ENCODE peak calls at places on chromosomes 4 and X, in seven cellular contexts. One of them, this sample, is unnamed.
A peak's percentile ranks its signal among the peaks of the same experiment; 100 is the strongest.

GRCh38 chrX:107700317-107700774 is 72.0 kb downstream of the PRPS1 start:
- DNase-seq in IMR-90: no peak
- DNase-seq in mesenchymal stem cell: peak; percentile 79
- DNase-seq in H9: no peak
- DNase-seq in neuronal stem cell: no peak
- DNase-seq in mesendoderm: no peak
- DNase-seq in trophoblast cell: peak; percentile 45
- DNase-seq in this sample: no peak

GRCh38 chrX:13418126-13419091 is 98.6 kb upstream of the ATXN3L start:
- DNase-seq in IMR-90: peak; percentile 31
- DNase-seq in mesenchymal stem cell: no peak
- DNase-seq in H9: no peak
- DNase-seq in neuronal stem cell: no peak
- DNase-seq in mesendoderm: peak; percentile 10
- DNase-seq in trophoblast cell: no peak
- DNase-seq in this sample: no peak

GRCh38 chrX:12693754-12694153 is 97.5 kb upstream of the PRPS2 start:
- DNase-seq in IMR-90: no peak
- DNase-seq in mesenchymal stem cell: no peak
- DNase-seq in H9: no peak
- DNase-seq in neuronal stem cell: no peak
- DNase-seq in mesendoderm: no peak
- DNase-seq in trophoblast cell: no peak
- DNase-seq in this sample: no peak

GRCh38 chr4:16250665-16251365 is 24.5 kb upstream of the TAPT1 start:
- DNase-seq in IMR-90: peak; percentile 49
- DNase-seq in mesenchymal stem cell: no peak
- DNase-seq in H9: no peak
- DNase-seq in neuronal stem cell: no peak
- DNase-seq in mesendoderm: peak; percentile 22
- DNase-seq in trophoblast cell: peak; percentile 66
- DNase-seq in this sample: no peak

GRCh38 chrX:141133272-141133671 is 43.7 kb downstream of the LDOC1 start:
- DNase-seq in IMR-90: no peak
- DNase-seq in mesenchymal stem cell: no peak
- DNase-seq in H9: no peak
- DNase-seq in neuronal stem cell: no peak
- DNase-seq in mesendoderm: no peak
- DNase-seq in trophoblast cell: no peak
- DNase-seq in this sample: no peak

GRCh38 chr4:24770111-24770584 is 25.2 kb upstream of the SOD3 start:
- DNase-seq in IMR-90: peak; percentile 97
- DNase-seq in mesenchymal stem cell: peak; percentile 84
- DNase-seq in H9: no peak
- DNase-seq in neuronal stem cell: no peak
- DNase-seq in mesendoderm: peak; percentile 26
- DNase-seq in trophoblast cell: no peak
- DNase-seq in this sample: no peak

GRCh38 chrX:23883737-23884354 is 23.9 kb downstream of the APOO start:
- DNase-seq in IMR-90: peak; percentile 85
- DNase-seq in mesenchymal stem cell: peak; percentile 86
- DNase-seq in H9: no peak
- DNase-seq in neuronal stem cell: no peak
- DNase-seq in mesendoderm: peak; percentile 48
- DNase-seq in trophoblast cell: peak; percentile 23
- DNase-seq in this sample: no peak

GRCh38 chrX:37921758-37922157 is 74.4 kb upstream of the DYNLT3 start:
- DNase-seq in IMR-90: peak; percentile 66
- DNase-seq in mesenchymal stem cell: peak; percentile 22
- DNase-seq in H9: no peak
- DNase-seq in neuronal stem cell: no peak
- DNase-seq in mesendoderm: no peak
- DNase-seq in trophoblast cell: no peak
- DNase-seq in this sample: no peak

GRCh38 chr4:91373546-91373945 is 930.2 kb upstream of the GRID2 start:
- DNase-seq in IMR-90: no peak
- DNase-seq in mesenchymal stem cell: no peak
- DNase-seq in H9: no peak
- DNase-seq in neuronal stem cell: no peak
- DNase-seq in mesendoderm: no peak
- DNase-seq in trophoblast cell: no peak
- DNase-seq in this sample: no peak

GRCh38 chrX:122055979-122056715 is 1008.7 kb downstream of the GLUD2 start:
- DNase-seq in IMR-90: no peak
- DNase-seq in mesenchymal stem cell: no peak
- DNase-seq in H9: no peak
- DNase-seq in neuronal stem cell: no peak
- DNase-seq in mesendoderm: no peak
- DNase-seq in trophoblast cell: no peak
- DNase-seq in this sample: no peak

GRCh38 chrX:70426286-70427278 is 3.5 kb downstream of the GDPD2 start:
- DNase-seq in IMR-90: no peak
- DNase-seq in mesenchymal stem cell: no peak
- DNase-seq in H9: no peak
- DNase-seq in neuronal stem cell: no peak
- DNase-seq in mesendoderm: no peak
- DNase-seq in trophoblast cell: no peak
- DNase-seq in this sample: no peak

GRCh38 chrX:122943918-122944317 is 240.2 kb upstream of the GRIA3 start:
- DNase-seq in IMR-90: no peak
- DNase-seq in mesenchymal stem cell: peak; percentile 45
- DNase-seq in H9: no peak
- DNase-seq in neuronal stem cell: no peak
- DNase-seq in mesendoderm: no peak
- DNase-seq in trophoblast cell: no peak
- DNase-seq in this sample: no peak

GRCh38 chrX:9656277-9656676 is 109.4 kb downstream of the GPR143 start:
- DNase-seq in IMR-90: peak; percentile 31
- DNase-seq in mesenchymal stem cell: peak; percentile 80
- DNase-seq in H9: no peak
- DNase-seq in neuronal stem cell: no peak
- DNase-seq in mesendoderm: no peak
- DNase-seq in trophoblast cell: no peak
- DNase-seq in this sample: no peak

GRCh38 chr4:52588097-52588496 is 71.0 kb downstream of the USP46 start:
- DNase-seq in IMR-90: peak; percentile 13
- DNase-seq in mesenchymal stem cell: peak; percentile 76
- DNase-seq in H9: peak; percentile 73
- DNase-seq in neuronal stem cell: no peak
- DNase-seq in mesendoderm: peak; percentile 76
- DNase-seq in trophoblast cell: peak; percentile 11
- DNase-seq in this sample: peak; percentile 70

GRCh38 chr4:182343435-182343834 is 100.2 kb downstream of the TENM3 start:
- DNase-seq in IMR-90: no peak
- DNase-seq in mesenchymal stem cell: no peak
- DNase-seq in H9: peak; percentile 45
- DNase-seq in neuronal stem cell: no peak
- DNase-seq in mesendoderm: peak; percentile 37
- DNase-seq in trophoblast cell: no peak
- DNase-seq in this sample: peak; percentile 41

GRCh38 chrX:42017971-42018370 is 94.6 kb upstream of the CASK start:
- DNase-seq in IMR-90: no peak
- DNase-seq in mesenchymal stem cell: no peak
- DNase-seq in H9: no peak
- DNase-seq in neuronal stem cell: no peak
- DNase-seq in mesendoderm: no peak
- DNase-seq in trophoblast cell: no peak
- DNase-seq in this sample: no peak

GRCh38 chr4:109816082-109816442 is 500 bp downstream of the GAR1 start:
- DNase-seq in IMR-90: no peak
- DNase-seq in mesenchymal stem cell: no peak
- DNase-seq in H9: no peak
- DNase-seq in neuronal stem cell: no peak
- DNase-seq in mesendoderm: no peak
- DNase-seq in trophoblast cell: no peak
- DNase-seq in this sample: no peak

GRCh38 chr4:110620352-110621327 is 2.2 kb downstream of the PITX2 start:
- DNase-seq in IMR-90: no peak
- DNase-seq in mesenchymal stem cell: peak; percentile 88
- DNase-seq in H9: peak; percentile 89
- DNase-seq in neuronal stem cell: peak; percentile 67
- DNase-seq in mesendoderm: peak; percentile 89
- DNase-seq in trophoblast cell: no peak
- DNase-seq in this sample: no peak

GRCh38 chr4:8909548-8909947 is 37.9 kb upstream of the HMX1 start:
- DNase-seq in IMR-90: peak; percentile 1
- DNase-seq in mesenchymal stem cell: no peak
- DNase-seq in H9: no peak
- DNase-seq in neuronal stem cell: no peak
- DNase-seq in mesendoderm: no peak
- DNase-seq in trophoblast cell: no peak
- DNase-seq in this sample: no peak

GRCh38 chrX:95754411-95754810 is 930.2 kb upstream of the DIAPH2 start:
- DNase-seq in IMR-90: no peak
- DNase-seq in mesenchymal stem cell: no peak
- DNase-seq in H9: no peak
- DNase-seq in neuronal stem cell: no peak
- DNase-seq in mesendoderm: no peak
- DNase-seq in trophoblast cell: no peak
- DNase-seq in this sample: no peak

GRCh38 chr4:159160242-159160641 is 57.4 kb downstream of the RAPGEF2 start:
- DNase-seq in IMR-90: no peak
- DNase-seq in mesenchymal stem cell: no peak
- DNase-seq in H9: no peak
- DNase-seq in neuronal stem cell: no peak
- DNase-seq in mesendoderm: no peak
- DNase-seq in trophoblast cell: no peak
- DNase-seq in this sample: no peak

GRCh38 chr4:55625835-55626234 is 10.3 kb downstream of the NMU start:
- DNase-seq in IMR-90: no peak
- DNase-seq in mesenchymal stem cell: no peak
- DNase-seq in H9: no peak
- DNase-seq in neuronal stem cell: no peak
- DNase-seq in mesendoderm: no peak
- DNase-seq in trophoblast cell: no peak
- DNase-seq in this sample: no peak

GRCh38 chr4:69497081-69497480 is 1.4 kb upstream of the UGT2B4 start:
- DNase-seq in IMR-90: no peak
- DNase-seq in mesenchymal stem cell: peak; percentile 48
- DNase-seq in H9: no peak
- DNase-seq in neuronal stem cell: no peak
- DNase-seq in mesendoderm: peak; percentile 27
- DNase-seq in trophoblast cell: no peak
- DNase-seq in this sample: no peak

GRCh38 chr4:174365018-174365587 is 81.4 kb downstream of the CEP44 start:
- DNase-seq in IMR-90: peak; percentile 38
- DNase-seq in mesenchymal stem cell: peak; percentile 58
- DNase-seq in H9: no peak
- DNase-seq in neuronal stem cell: peak; percentile 35
- DNase-seq in mesendoderm: peak; percentile 44
- DNase-seq in trophoblast cell: peak; percentile 13
- DNase-seq in this sample: no peak

GRCh38 chr4:136136566-136136965 is 1395.7 kb downstream of the PCDH18 start:
- DNase-seq in IMR-90: no peak
- DNase-seq in mesenchymal stem cell: no peak
- DNase-seq in H9: no peak
- DNase-seq in neuronal stem cell: no peak
- DNase-seq in mesendoderm: no peak
- DNase-seq in trophoblast cell: no peak
- DNase-seq in this sample: no peak

GRCh38 chr4:142925161-142925560 is 79.1 kb upstream of the INPP4B start:
- DNase-seq in IMR-90: no peak
- DNase-seq in mesenchymal stem cell: no peak
- DNase-seq in H9: no peak
- DNase-seq in neuronal stem cell: no peak
- DNase-seq in mesendoderm: no peak
- DNase-seq in trophoblast cell: no peak
- DNase-seq in this sample: no peak

GRCh38 chr4:150534818-150535217 is 47.1 kb upstream of the MAB21L2 start:
- DNase-seq in IMR-90: no peak
- DNase-seq in mesenchymal stem cell: no peak
- DNase-seq in H9: no peak
- DNase-seq in neuronal stem cell: no peak
- DNase-seq in mesendoderm: no peak
- DNase-seq in trophoblast cell: no peak
- DNase-seq in this sample: no peak

GRCh38 chrX:129360175-129360574 is 163.1 kb downstream of the SMARCA1 start:
- DNase-seq in IMR-90: peak; percentile 40
- DNase-seq in mesenchymal stem cell: peak; percentile 48
- DNase-seq in H9: peak; percentile 52
- DNase-seq in neuronal stem cell: peak; percentile 15
- DNase-seq in mesendoderm: peak; percentile 63
- DNase-seq in trophoblast cell: peak; percentile 8
- DNase-seq in this sample: no peak

DNA sequence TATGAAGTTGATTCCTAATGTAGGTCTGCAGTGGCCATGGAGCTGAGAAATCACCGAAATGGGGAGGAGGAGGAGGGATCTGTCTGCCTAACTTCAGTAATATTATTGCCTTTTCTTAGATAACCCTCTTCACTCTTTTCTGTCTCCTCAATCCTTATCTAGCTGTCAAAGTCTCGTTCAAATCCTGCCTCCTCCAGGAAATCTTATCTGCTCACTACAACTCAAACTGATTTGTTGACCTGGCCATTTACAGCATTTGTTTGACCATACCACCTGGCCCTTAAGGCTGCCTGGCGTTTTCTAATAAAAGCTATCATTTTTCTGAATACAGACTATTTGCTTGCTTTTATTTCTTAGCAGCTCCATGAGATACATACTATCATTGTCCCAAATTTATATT is 33.8 kb downstream of the GALNT7 start:
- DNase-seq in IMR-90: no peak
- DNase-seq in mesenchymal stem cell: no peak
- DNase-seq in H9: no peak
- DNase-seq in neuronal stem cell: no peak
- DNase-seq in mesendoderm: no peak
- DNase-seq in trophoblast cell: no peak
- DNase-seq in this sample: no peak
- H4K8ac ChIP-seq in IMR-90: no peak overlapping the region
- H4K8ac ChIP-seq in mesenchymal stem cell: no peak overlapping the region
- H4K8ac ChIP-seq in H9: no peak overlapping the region
- H4K8ac ChIP-seq in neuronal stem cell: no peak overlapping the region
- H4K8ac ChIP-seq in mesendoderm: no peak overlapping the region
- H4K8ac ChIP-seq in trophoblast cell: no peak overlapping the region
- H4K8ac ChIP-seq in this sample: no peak overlapping the region

GRCh38 chr4:20347526-20347925 is 95.8 kb downstream of the SLIT2 start:
- DNase-seq in IMR-90: no peak
- DNase-seq in mesenchymal stem cell: no peak
- DNase-seq in H9: no peak
- DNase-seq in neuronal stem cell: no peak
- DNase-seq in mesendoderm: no peak
- DNase-seq in trophoblast cell: no peak
- DNase-seq in this sample: no peak
- H4K8ac ChIP-seq in IMR-90: no peak overlapping the region
- H4K8ac ChIP-seq in mesenchymal stem cell: no peak overlapping the region
- H4K8ac ChIP-seq in H9: no peak overlapping the region
- H4K8ac ChIP-seq in neuronal stem cell: no peak overlapping the region
- H4K8ac ChIP-seq in mesendoderm: no peak overlapping the region
- H4K8ac ChIP-seq in trophoblast cell: no peak overlapping the region
- H4K8ac ChIP-seq in this sample: no peak overlapping the region

GRCh38 chr4:37722000-37722638 is 35.9 kb upstream of the RELL1 start:
- DNase-seq in IMR-90: no peak
- DNase-seq in mesenchymal stem cell: no peak
- DNase-seq in H9: no peak
- DNase-seq in neuronal stem cell: no peak
- DNase-seq in mesendoderm: no peak
- DNase-seq in trophoblast cell: no peak
- DNase-seq in this sample: no peak
- H4K8ac ChIP-seq in IMR-90: no peak overlapping the region
- H4K8ac ChIP-seq in mesenchymal stem cell: no peak overlapping the region
- H4K8ac ChIP-seq in H9: no peak overlapping the region
- H4K8ac ChIP-seq in neuronal stem cell: no peak overlapping the region
- H4K8ac ChIP-seq in mesendoderm: no peak overlapping the region
- H4K8ac ChIP-seq in trophoblast cell: no peak overlapping the region
- H4K8ac ChIP-seq in this sample: no peak overlapping the region

GRCh38 chr4:122309988-122310626 is 68.7 kb upstream of the ADAD1 start:
- DNase-seq in IMR-90: peak; percentile 18
- DNase-seq in mesenchymal stem cell: peak; percentile 31
- DNase-seq in H9: no peak
- DNase-seq in neuronal stem cell: no peak
- DNase-seq in mesendoderm: peak; percentile 26
- DNase-seq in trophoblast cell: no peak
- DNase-seq in this sample: no peak

GRCh38 chr4:122313001-122313400 is 65.8 kb upstream of the ADAD1 start:
- DNase-seq in IMR-90: no peak
- DNase-seq in mesenchymal stem cell: no peak
- DNase-seq in H9: no peak
- DNase-seq in neuronal stem cell: no peak
- DNase-seq in mesendoderm: no peak
- DNase-seq in trophoblast cell: peak; percentile 40
- DNase-seq in this sample: no peak
- H4K8ac ChIP-seq in IMR-90: no peak overlapping the region
- H4K8ac ChIP-seq in mesenchymal stem cell: no peak overlapping the region
- H4K8ac ChIP-seq in H9: no peak overlapping the region
- H4K8ac ChIP-seq in neuronal stem cell: no peak overlapping the region
- H4K8ac ChIP-seq in mesendoderm: no peak overlapping the region
- H4K8ac ChIP-seq in trophoblast cell: no peak overlapping the region
- H4K8ac ChIP-seq in this sample: no peak overlapping the region

This sample was measured in H1.